ENCODE peak calls at places on chromosomes 13 and 19, in seven cellular contexts. A, J, U, T, P, Q and F are unnamed samples.

GRCh38 chr13:66508153-66508909 is 721.8 kb downstream of the PCDH9 start:
- DNase-seq in A (peak), J (peak), U (peak), T (peak), P (no peak), Q (no peak), F (peak)

GRCh38 chr13:44364019-44364418 is 9.6 kb upstream of the SERP2 start:
- DNase-seq in A (no peak), J (no peak), U (no peak), T (no peak), P (no peak), Q (no peak), F (no peak)

GRCh38 chr19:1853295-1854031 is 5.2 kb upstream of the REXO1 start:
- DNase-seq in A (peak), J (peak), U (peak), T (peak), P (peak), Q (peak), F (peak)

GRCh38 chr13:62305758-62306157 is 890.1 kb upstream of the PCDH20 start:
- DNase-seq in A (peak), J (no peak), U (no peak), T (no peak), P (no peak), Q (no peak), F (no peak)

GRCh38 chr19:28319918-28320317 is 893.0 kb downstream of the UQCRFS1 start:
- DNase-seq in A (no peak), J (no peak), U (no peak), T (no peak), P (no peak), Q (no peak), F (no peak)

GRCh38 chr13:110483386-110483785 is 78.1 kb downstream of the RAB20 start:
- DNase-seq in A (no peak), J (no peak), U (no peak), T (peak), P (no peak), Q (no peak), F (no peak)

GRCh38 chr13:29946093-29946492 is 95.7 kb upstream of the UBL3 start:
- DNase-seq in A (no peak), J (no peak), U (no peak), T (no peak), P (no peak), Q (no peak), F (no peak)

GRCh38 chr19:12346896-12347295 is 13.5 kb upstream of the ZNF563 start:
- DNase-seq in A (no peak), J (no peak), U (no peak), T (no peak), P (no peak), Q (no peak), F (no peak)

GRCh38 chr19:30056580-30056979 is 114.5 kb downstream of the URI1 start:
- DNase-seq in A (no peak), J (no peak), U (no peak), T (no peak), P (no peak), Q (no peak), F (no peak)

GRCh38 chr19:40162104-40162503 is 29.1 kb upstream of the MAP3K10 start:
- DNase-seq in A (no peak), J (no peak), U (no peak), T (no peak), P (no peak), Q (no peak), F (no peak)

GRCh38 chr13:23687614-23688013 is 117.4 kb downstream of the TNFRSF19 start:
- DNase-seq in A (no peak), J (no peak), U (no peak), T (no peak), P (no peak), Q (no peak), F (no peak)

GRCh38 chr19:43534811-43535761 is 2.1 kb downstream of the ZNF575 start:
- DNase-seq in A (peak), J (peak), U (peak), T (peak), P (peak), Q (peak), F (peak)

GRCh38 chr19:31625056-31625455 is 275.8 kb upstream of the TSHZ3 start:
- DNase-seq in A (no peak), J (no peak), U (no peak), T (no peak), P (no peak), Q (no peak), F (no peak)

GRCh38 chr19:6222884-6223283 is 56.9 kb downstream of the MLLT1 start:
- DNase-seq in A (no peak), J (peak), U (no peak), T (peak), P (no peak), Q (peak), F (no peak)

GRCh38 chr13:23497186-23497585 is 63.7 kb upstream of the SACS start:
- DNase-seq in A (no peak), J (no peak), U (peak), T (no peak), P (peak), Q (no peak), F (no peak)

GRCh38 chr19:42540071-42540553 is 11.8 kb upstream of the CEACAM1 start:
- DNase-seq in A (peak), J (no peak), U (no peak), T (no peak), P (no peak), Q (no peak), F (peak)

GRCh38 chr19:1084024-1084868 is 10.9 kb downstream of the POLR2E start:
- DNase-seq in A (no peak), J (no peak), U (no peak), T (no peak), P (no peak), Q (no peak), F (no peak)

GRCh38 chr19:35882074-35882832 is 13.9 kb downstream of the APLP1 start:
- DNase-seq in A (peak), J (peak), U (peak), T (peak), P (peak), Q (no peak), F (peak)

GRCh38 chr19:43596842-43597461 is 557 bp downstream of the ZNF576 start:
- DNase-seq in A (no peak), J (no peak), U (peak), T (no peak), P (no peak), Q (no peak), F (no peak)

GRCh38 chr19:8335343-8336071 is 7.6 kb downstream of the KANK3 start:
- DNase-seq in A (no peak), J (no peak), U (no peak), T (no peak), P (no peak), Q (peak), F (no peak)

GRCh38 chr13:44386932-44387556 is 13.4 kb downstream of the SERP2 start:
- DNase-seq in A (no peak), J (no peak), U (peak), T (no peak), P (no peak), Q (no peak), F (no peak)

GRCh38 chr19:8377598-8377997 is 12.6 kb upstream of the RAB11B start:
- DNase-seq in A (no peak), J (no peak), U (no peak), T (no peak), P (no peak), Q (peak), F (no peak)

GRCh38 chr19:13977803-13978202 is 25.5 kb downstream of the DCAF15 start:
- DNase-seq in A (no peak), J (no peak), U (no peak), T (no peak), P (no peak), Q (no peak), F (no peak)

GRCh38 chr19:13978306-13978705 is 26.0 kb downstream of the DCAF15 start:
- DNase-seq in A (peak), J (peak), U (peak), T (peak), P (no peak), Q (peak), F (no peak)

GRCh38 chr19:13979224-13979623 is 26.9 kb downstream of the RFX1 start:
- DNase-seq in A (peak), J (no peak), U (no peak), T (no peak), P (no peak), Q (no peak), F (no peak)

GRCh38 chr19:13979686-13980085 is 26.4 kb downstream of the RFX1 start:
- DNase-seq in A (no peak), J (no peak), U (no peak), T (no peak), P (no peak), Q (no peak), F (no peak)

GRCh38 chr19:13978721-13979191 is 26.4 kb downstream of the DCAF15 start:
- DNase-seq in A (no peak), J (no peak), U (no peak), T (no peak), P (no peak), Q (no peak), F (no peak)
- H3K4me3 ChIP-seq in A (no peak), J (peak), U (peak), T (no peak), P (peak), Q (peak), F (no peak)

GRCh38 chr13:48068952-48069351 is 26.0 kb downstream of the MED4 start:
- DNase-seq in A (no peak), J (no peak), U (no peak), T (peak), P (no peak), Q (no peak), F (peak)

GRCh38 chr13:48066310-48066989 is 28.5 kb downstream of the MED4 start:
- DNase-seq in A (peak), J (peak), U (peak), T (peak), P (no peak), Q (no peak), F (peak)

GRCh38 chr13:48070942-48071341 is 24.0 kb downstream of the MED4 start:
- DNase-seq in A (no peak), J (no peak), U (no peak), T (no peak), P (no peak), Q (no peak), F (no peak)

GRCh38 chr13:48069573-48069972 is 25.3 kb downstream of the MED4 start:
- DNase-seq in A (no peak), J (no peak), U (no peak), T (peak), P (no peak), Q (no peak), F (no peak)

DNA sequence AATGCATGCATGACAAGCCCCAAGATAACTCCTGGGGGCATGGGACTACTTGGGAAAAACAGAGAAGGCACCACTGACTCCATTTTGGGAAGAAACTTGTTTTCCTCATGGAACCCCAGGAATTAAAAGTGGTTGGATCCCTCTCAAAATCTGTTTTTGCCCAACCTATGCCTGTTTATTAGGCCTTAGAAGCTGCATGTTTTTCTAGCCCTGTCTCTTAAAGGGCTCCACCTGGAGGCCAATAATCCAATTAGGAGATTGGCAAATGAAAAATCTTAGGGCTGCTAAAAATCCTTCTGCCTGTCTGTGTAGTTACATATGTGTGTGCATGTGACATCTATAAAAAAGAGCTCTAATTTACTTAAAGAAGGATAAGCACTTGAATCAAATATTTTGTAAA is 26.9 kb downstream of the MED4 start:
- DNase-seq in A (no peak), J (no peak), U (no peak), T (no peak), P (no peak), Q (no peak), F (no peak)
- TF ChIP-seq CTCF in A (no peak), J (peak), U (peak), T (no peak), P (peak), Q (no peak), F (no peak)

GRCh38 chr13:74131206-74131605 is 3.0 kb downstream of the KLF12 start:
- DNase-seq in A (peak), J (no peak), U (peak), T (no peak), P (no peak), Q (no peak), F (peak)
- H3K4me3 ChIP-seq in A (no peak), J (no peak), U (peak), T (no peak), P (peak), Q (peak), F (peak)

GRCh38 chr13:99341969-99342722 is 34.9 kb upstream of the GPR183 start:
- DNase-seq in A (no peak), J (no peak), U (no peak), T (no peak), P (no peak), Q (no peak), F (no peak)
- TF ChIP-seq CTCF in A (no peak), J (no peak), U (no peak), T (no peak), P (no peak), Q (no peak), F (no peak)

DNA sequence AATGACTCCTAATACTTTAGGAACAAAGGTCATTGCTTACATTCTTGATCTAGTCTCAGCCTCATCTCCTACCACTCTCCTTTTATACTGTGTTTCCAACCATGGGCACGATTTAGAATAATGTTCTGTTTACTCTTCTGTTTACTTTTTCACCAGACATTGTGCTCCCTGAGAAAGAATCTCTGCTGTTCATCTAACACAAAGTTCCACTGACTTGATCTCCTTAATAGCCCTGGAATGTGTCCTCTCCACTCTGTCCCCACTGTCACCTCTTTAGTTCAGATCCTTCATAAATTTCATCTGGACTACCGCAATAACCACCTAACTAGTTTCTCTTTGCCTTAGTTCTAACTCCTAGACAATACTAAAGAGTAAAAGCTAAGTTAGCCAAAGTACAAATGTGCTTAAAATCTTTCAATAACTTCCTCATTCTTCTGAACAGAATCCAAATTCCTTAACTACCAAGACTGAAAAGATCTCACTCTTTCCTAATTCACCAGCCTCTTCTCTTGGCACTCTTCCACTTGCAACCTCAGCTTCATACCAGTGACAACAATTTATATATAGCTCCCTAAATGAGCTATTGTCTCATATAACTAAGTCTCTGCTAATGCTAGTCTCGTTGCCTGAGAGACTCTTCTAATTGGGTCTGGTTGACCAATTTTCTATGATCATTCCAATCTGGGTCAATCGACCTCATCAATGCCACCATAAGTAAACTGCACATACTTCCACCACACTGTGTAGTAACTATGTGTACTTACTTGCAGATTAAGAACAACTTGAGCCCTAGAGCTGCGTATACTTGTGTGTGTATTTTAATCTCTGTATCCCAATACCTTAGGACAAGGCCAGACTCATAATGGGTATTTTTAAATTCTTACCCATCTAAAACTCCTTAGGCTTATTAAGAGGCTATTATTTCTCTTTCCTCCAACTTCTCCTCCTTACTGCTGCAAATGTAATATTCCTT is 179.9 kb downstream of the VWA8 start:
- DNase-seq in A (peak), J (peak), U (peak), T (peak), P (peak), Q (no peak), F (peak)
- H3K4me3 ChIP-seq in A (no peak), J (no peak), U (no peak), T (no peak), P (no peak), Q (no peak), F (no peak)

DNA sequence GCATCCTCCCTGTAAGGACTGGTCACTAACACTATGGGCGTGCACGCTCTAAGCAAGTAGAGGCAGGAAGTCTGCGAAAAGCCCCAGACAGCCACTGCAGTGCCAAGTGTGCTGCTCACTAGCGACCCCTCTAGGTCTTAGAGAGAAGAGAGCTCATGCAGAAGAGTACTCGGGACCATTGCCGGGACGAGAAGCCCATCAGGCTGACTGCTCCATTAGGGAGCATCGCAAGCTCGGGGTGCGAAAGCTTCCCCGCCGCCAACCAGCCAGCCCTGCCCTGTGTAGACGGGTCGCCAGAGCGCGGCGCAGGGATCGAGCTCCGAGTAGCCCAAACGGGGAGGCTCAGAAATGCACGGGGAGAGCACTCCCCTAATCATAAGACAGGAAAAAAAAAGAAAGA is 16.6 kb downstream of the POU4F1 start:
- DNase-seq in A (no peak), J (no peak), U (no peak), T (no peak), P (no peak), Q (no peak), F (no peak)
- TF ChIP-seq CTCF in A (peak), J (no peak), U (peak), T (peak), P (peak), Q (no peak), F (peak)